ENCODE peak calls at places on chromosomes 12 and 14, in six cellular contexts. O is K562, D is GM12878, W is HCT116, S is HepG2, T is H1. M is an unnamed sample.

GRCh38 chr14:53004976-53005375 is 54.1 kb upstream of the FERMT2 start:
- DNase-seq in D (no peak), W (no peak), O (no peak), T (no peak), S (no peak), M (peak; percentile 26)

GRCh38 chr12:113214938-113215400 is 6.3 kb upstream of the TPCN1 start:
- DNase-seq in O (no peak), W (peak; percentile 93), D (peak; percentile 80), S (peak; percentile 81), T (no peak), M (peak; percentile 97)

GRCh38 chr14:55851961-55852360 is 266.2 kb upstream of the PELI2 start:
- DNase-seq in T (no peak), D (no peak), O (no peak), W (no peak), S (no peak), M (no peak)

GRCh38 chr12:57491393-57492280 is 3.8 kb downstream of the MARS1 start:
- DNase-seq in S (peak; percentile 44), D (no peak), W (no peak), O (peak; percentile 32), T (no peak), M (no peak)

GRCh38 chr14:60681271-60681670 is 32.0 kb upstream of the SIX1 start:
- DNase-seq in T (no peak), W (no peak), O (no peak), D (no peak), S (no peak), M (no peak)

GRCh38 chr12:28775556-28775955 is 373.5 kb upstream of the FAR2 start:
- DNase-seq in S (no peak), T (no peak), W (no peak), D (no peak), O (peak; percentile 26), M (no peak)

GRCh38 chr12:62625238-62625637 is 158.6 kb downstream of the MON2 start:
- DNase-seq in W (no peak), O (no peak), S (peak; percentile 16), D (no peak), T (no peak), M (peak; percentile 13)

GRCh38 chr12:60834806-60835205 is 1239.0 kb downstream of the SLC16A7 start:
- DNase-seq in W (no peak), O (no peak), T (no peak), S (no peak), D (no peak), M (no peak)

GRCh38 chr12:89450922-89451321 is 73.7 kb downstream of the GALNT4 start:
- DNase-seq in S (peak; percentile 6), D (no peak), T (no peak), O (no peak), W (no peak), M (peak; percentile 76)

GRCh38 chr12:123064356-123064755 is 83.9 kb downstream of the ARL6IP4 start:
- DNase-seq in S (no peak), W (no peak), T (no peak), D (no peak), O (no peak), M (no peak)

GRCh38 chr14:82445810-82446575 is 912.3 kb upstream of the SEL1L start:
- DNase-seq in D (no peak), T (no peak), W (no peak), O (no peak), S (no peak), M (no peak)

GRCh38 chr14:85959063-85959462 is 429.1 kb downstream of the FLRT2 start:
- DNase-seq in O (no peak), W (no peak), S (no peak), T (no peak), D (no peak), M (no peak)

GRCh38 chr12:128408669-128409068 is 141.7 kb downstream of the TMEM132C start:
- DNase-seq in T (no peak), D (no peak), O (no peak), W (no peak), S (no peak), M (no peak)

GRCh38 chr12:117832459-117833457 is 136.0 kb downstream of the KSR2 start:
- DNase-seq in T (no peak), S (no peak), D (no peak), W (no peak), O (no peak), M (peak; percentile 7)

GRCh38 chr14:49999216-49999761 is 106.4 kb downstream of the ARF6 start:
- DNase-seq in S (no peak), T (no peak), O (peak; percentile 77), W (peak; percentile 71), D (no peak), M (peak; percentile 88)

GRCh38 chr12:7934560-7935463 is 1.2 kb downstream of the SLC2A3 start:
- DNase-seq in T (no peak), S (no peak), D (no peak), O (peak; percentile 22), W (no peak), M (no peak)

GRCh38 chr12:83015390-83016225 is 328.9 kb downstream of the TMTC2 start:
- DNase-seq in O (peak; percentile 57), D (no peak), W (peak; percentile 23), T (no peak), S (no peak), M (no peak)

GRCh38 chr14:100237735-100238418 is 1.1 kb upstream of the YY1 start:
- DNase-seq in S (peak; percentile 34), T (no peak), W (no peak), D (no peak), O (peak; percentile 65), M (peak; percentile 35)

GRCh38 chr12:52119398-52120254 is 40.1 kb downstream of the SMIM41 start:
- DNase-seq in T (peak; percentile 65), W (peak; percentile 47), S (peak; percentile 70), O (peak; percentile 73), D (no peak), M (no peak)

GRCh38 chr14:39212034-39212433 is 21.7 kb upstream of the MIA2 start:
- DNase-seq in D (no peak), O (no peak), T (no peak), S (no peak), W (no peak), M (no peak)

GRCh38 chr12:40015360-40015759 is 90.5 kb downstream of the SLC2A13 start:
- DNase-seq in D (no peak), O (no peak), W (no peak), T (no peak), S (no peak), M (no peak)

GRCh38 chr12:40551466-40551865 is 140.8 kb upstream of the CNTN1 start:
- DNase-seq in O (no peak), D (no peak), S (no peak), W (no peak), T (no peak), M (no peak)

GRCh38 chr12:107967170-107967569 is 161.9 kb upstream of the WSCD2 start:
- DNase-seq in D (no peak), T (no peak), O (peak; percentile 4), W (no peak), S (no peak), M (no peak)

GRCh38 chr14:34049769-34050168 is 98.9 kb upstream of the EGLN3 start:
- DNase-seq in O (no peak), D (no peak), S (no peak), W (no peak), T (no peak), M (no peak)

GRCh38 chr14:21514341-21514740 is 3.2 kb upstream of the METTL3 start:
- DNase-seq in T (no peak), W (no peak), S (no peak), D (no peak), O (no peak), M (no peak)

GRCh38 chr12:5185435-5186069 is 141.9 kb downstream of the KCNA5 start:
- DNase-seq in W (no peak), D (no peak), T (no peak), O (no peak), S (no peak), M (no peak)

GRCh38 chr14:53412819-53413664 is 259.9 kb upstream of the DDHD1 start:
- DNase-seq in S (peak; percentile 30), W (no peak), O (no peak), D (no peak), T (no peak), M (no peak)

GRCh38 chr12:40028296-40028695 is 77.6 kb downstream of the SLC2A13 start:
- DNase-seq in W (no peak), S (no peak), O (no peak), T (no peak), D (no peak), M (no peak)

GRCh38 chr14:88882236-88882635 is 57.8 kb downstream of the TTC8 start:
- DNase-seq in T (no peak), W (no peak), D (no peak), S (peak; percentile 5), O (no peak), M (peak; percentile 34)

GRCh38 chr12:130649646-130650045 is 66.5 kb downstream of the RIMBP2 start:
- DNase-seq in W (no peak), O (no peak), T (no peak), D (no peak), S (no peak), M (no peak)

GRCh38 chr12:3416670-3417069 is 74.3 kb upstream of the PRMT8 start:
- DNase-seq in S (no peak), D (no peak), T (no peak), O (no peak), W (no peak), M (no peak)

DNA sequence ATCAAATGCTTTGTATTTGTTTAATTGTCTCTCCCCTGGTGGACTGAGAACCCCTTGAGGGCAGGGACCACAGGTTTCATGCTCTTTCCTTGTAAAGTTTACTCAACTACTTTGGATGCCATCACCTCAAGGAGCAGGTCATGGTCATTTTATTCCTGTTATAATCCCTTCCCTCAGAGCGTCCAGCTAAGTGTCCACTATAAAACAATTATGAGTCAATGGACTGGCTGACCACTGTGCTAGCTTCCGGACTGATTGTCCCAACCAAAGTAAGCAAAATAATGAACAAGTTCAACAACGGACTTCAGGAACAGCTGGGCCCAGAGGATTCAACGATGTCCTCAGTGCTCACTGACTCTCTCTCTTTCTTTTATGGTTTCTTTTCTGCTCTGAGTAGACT is 18.2 kb downstream of the AK7 start:
- DNase-seq in D (no peak), O (no peak), W (no peak), S (peak; percentile 8), T (no peak), M (no peak)
- TF ChIP-seq CEBPB in D (no peak), O (no peak), W (no peak), S (no peak), T (no peak), M (no peak)

DNA sequence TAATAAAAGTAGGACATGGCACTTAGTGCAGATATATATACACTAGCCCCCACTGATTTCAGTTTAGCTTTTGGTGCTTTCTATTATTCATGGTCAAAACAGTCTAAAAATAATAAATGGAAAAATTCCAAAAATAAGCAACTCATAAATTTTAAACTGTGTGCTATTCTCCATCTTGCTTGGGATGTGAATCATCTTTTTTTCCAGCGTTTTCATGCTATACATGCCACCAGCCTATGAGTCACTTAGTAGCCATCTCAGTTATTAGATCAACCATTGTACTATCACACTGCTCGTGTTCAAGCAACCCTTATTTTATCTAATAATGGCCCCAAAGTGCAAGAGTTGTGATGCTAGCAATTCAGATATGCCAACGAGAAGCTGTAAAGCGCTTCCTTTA is 73.9 kb upstream of the KRR1 start:
- DNase-seq in T (no peak), O (no peak), D (no peak), S (no peak), W (peak; percentile 19), M (peak; percentile 92)
- H2AFZ ChIP-seq in T (no peak overlapping the region), O (no peak overlapping the region), D (no peak overlapping the region), S (no peak overlapping the region), W (peak overlapping the region; percentile 69), M (no peak overlapping the region)

GRCh38 chr14:94174622-94175402 is 690 bp downstream of the PPP4R4 start:
- DNase-seq in O (no peak), W (no peak), T (no peak), D (no peak), S (no peak), M (no peak)
- TF ChIP-seq CEBPB in O (no peak), W (no peak), T (no peak), D (no peak), S (no peak), M (no peak)

GRCh38 chr12:9668141-9669018 is 1.1 kb upstream of the CLEC2D start:
- DNase-seq in W (no peak), T (no peak), D (no peak), O (no peak), S (no peak), M (peak; percentile 33)
- H2AFZ ChIP-seq in W (no peak overlapping the region), T (no peak overlapping the region), D (no peak overlapping the region), O (no peak overlapping the region), S (no peak overlapping the region), M (no peak overlapping the region)